ENCODE peak calls at places on chromosomes 11 and 22, in five cellular contexts. One of them, this sample, is unnamed. For H3K4me1 and H3K27me3, the result is how much of the 10 kb centered on the place peaks cover.

GRCh38 chr11:45624095-45624494 is 41.3 kb downstream of the CHST1 start:
- DNase-seq in HCT116: no peak
- DNase-seq in gastrocnemius medialis: no peak
- DNase-seq in right lobe of liver: no peak
- DNase-seq in A673: no peak
- DNase-seq in this sample: no peak

GRCh38 chr11:74470526-74470925 is 3.2 kb upstream of the KCNE3 start:
- DNase-seq in A673: peak
- DNase-seq in right lobe of liver: no peak
- DNase-seq in HCT116: no peak
- DNase-seq in gastrocnemius medialis: no peak
- DNase-seq in this sample: no peak

GRCh38 chr22:38699784-38700183 is 959 bp downstream of the JOSD1 start:
- DNase-seq in gastrocnemius medialis: no peak
- DNase-seq in A673: peak
- DNase-seq in HCT116: no peak
- DNase-seq in right lobe of liver: no peak
- DNase-seq in this sample: no peak

GRCh38 chr11:124071622-124071948 is 30.5 kb upstream of the OR10G7 start:
- DNase-seq in A673: no peak
- DNase-seq in right lobe of liver: no peak
- DNase-seq in gastrocnemius medialis: no peak
- DNase-seq in HCT116: no peak
- DNase-seq in this sample: no peak

GRCh38 chr11:67240575-67241389 is 25.5 kb upstream of the GRK2 start:
- DNase-seq in gastrocnemius medialis: peak
- DNase-seq in A673: peak
- DNase-seq in HCT116: no peak
- DNase-seq in right lobe of liver: peak
- DNase-seq in this sample: peak

GRCh38 chr11:81033779-81034550 is 1593.1 kb upstream of the TENM4 start:
- DNase-seq in right lobe of liver: no peak
- DNase-seq in gastrocnemius medialis: no peak
- DNase-seq in A673: no peak
- DNase-seq in HCT116: no peak
- DNase-seq in this sample: no peak

GRCh38 chr22:39454385-39454871 is 2.4 kb upstream of the MGAT3 start:
- DNase-seq in HCT116: no peak
- DNase-seq in A673: no peak
- DNase-seq in gastrocnemius medialis: no peak
- DNase-seq in right lobe of liver: no peak
- DNase-seq in this sample: peak

GRCh38 chr22:40519284-40519947 is 117.1 kb downstream of the MRTFA start:
- DNase-seq in gastrocnemius medialis: no peak
- DNase-seq in HCT116: no peak
- DNase-seq in right lobe of liver: no peak
- DNase-seq in A673: no peak
- DNase-seq in this sample: no peak

GRCh38 chr22:17772249-17772962 is 1.9 kb downstream of the BID start:
- DNase-seq in right lobe of liver: peak
- DNase-seq in gastrocnemius medialis: peak
- DNase-seq in A673: no peak
- DNase-seq in HCT116: no peak
- DNase-seq in this sample: no peak

GRCh38 chr11:19345519-19345847 is 104.7 kb upstream of the E2F8 start:
- DNase-seq in HCT116: no peak
- DNase-seq in right lobe of liver: no peak
- DNase-seq in gastrocnemius medialis: no peak
- DNase-seq in A673: peak
- DNase-seq in this sample: no peak

GRCh38 chr11:72238040-72238450 is 5.9 kb downstream of the PHOX2A start:
- DNase-seq in right lobe of liver: peak
- DNase-seq in A673: peak
- DNase-seq in HCT116: peak
- DNase-seq in gastrocnemius medialis: peak
- DNase-seq in this sample: no peak

GRCh38 chr11:19802773-19803293 is 90.2 kb downstream of the NAV2 start:
- DNase-seq in right lobe of liver: no peak
- DNase-seq in gastrocnemius medialis: no peak
- DNase-seq in HCT116: no peak
- DNase-seq in A673: no peak
- DNase-seq in this sample: no peak

GRCh38 chr22:40512426-40513136 is 123.9 kb downstream of the MRTFA start:
- DNase-seq in A673: peak
- DNase-seq in gastrocnemius medialis: peak
- DNase-seq in HCT116: no peak
- DNase-seq in right lobe of liver: no peak
- DNase-seq in this sample: peak

GRCh38 chr22:24763872-24764485 is 10.5 kb downstream of the PIWIL3 start:
- DNase-seq in A673: no peak
- DNase-seq in right lobe of liver: no peak
- DNase-seq in gastrocnemius medialis: no peak
- DNase-seq in HCT116: no peak
- DNase-seq in this sample: no peak

DNA sequence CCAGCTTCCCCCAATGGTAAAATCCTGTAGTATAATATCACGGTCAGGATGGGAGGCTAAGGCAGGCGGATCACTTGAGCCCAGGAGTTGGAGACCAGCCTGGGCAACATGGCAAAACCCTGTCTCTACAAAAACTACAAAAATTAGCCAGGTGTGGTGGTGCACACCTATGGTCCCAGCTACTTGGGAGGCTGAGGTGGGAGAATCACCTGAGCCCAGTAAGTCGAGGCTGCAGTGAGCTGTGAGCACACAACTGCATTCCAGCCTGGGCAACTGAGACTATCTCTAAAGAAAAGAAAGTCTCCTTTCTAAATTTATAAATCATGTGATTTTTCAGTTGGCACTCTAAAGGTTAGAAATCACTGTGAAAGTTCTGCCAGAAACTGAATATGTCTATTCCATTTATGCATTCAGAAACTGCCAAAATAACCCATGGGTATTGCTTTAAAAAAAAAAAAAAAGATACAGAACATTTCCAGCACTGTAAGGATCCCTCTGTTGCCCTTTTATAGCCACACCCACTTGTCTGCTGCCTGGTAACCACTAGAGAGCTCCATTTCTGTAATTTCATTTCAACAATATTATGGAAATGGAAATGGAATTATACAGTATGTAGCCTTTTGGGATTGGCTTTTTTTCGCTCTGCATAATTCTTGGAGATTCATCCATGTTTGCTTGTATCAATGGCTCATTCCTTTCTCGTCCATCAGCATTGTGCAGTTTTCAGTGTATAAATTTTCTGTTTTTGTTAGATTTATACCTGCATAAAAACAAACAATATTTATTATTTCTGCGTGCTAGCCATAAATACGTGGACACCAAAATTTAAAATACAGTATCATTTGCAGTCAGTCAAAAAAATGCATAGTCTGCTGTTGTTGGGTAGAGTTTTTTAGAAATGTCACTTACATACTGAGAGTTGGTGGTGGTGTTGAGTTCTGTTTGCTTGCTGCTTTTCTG is 9.4 kb downstream of the CDC45 start:
- DNase-seq in HCT116: no peak
- DNase-seq in A673: no peak
- DNase-seq in gastrocnemius medialis: no peak
- DNase-seq in right lobe of liver: no peak
- DNase-seq in this sample: no peak
- H3K4me1 ChIP-seq in HCT116: under half
- H3K4me1 ChIP-seq in A673: under half
- H3K4me1 ChIP-seq in gastrocnemius medialis: under half
- H3K4me1 ChIP-seq in right lobe of liver: under half
- H3K4me1 ChIP-seq in this sample: under half

GRCh38 chr11:8273281-8273680 is 9.6 kb upstream of the LMO1 start:
- DNase-seq in HCT116: no peak
- DNase-seq in gastrocnemius medialis: no peak
- DNase-seq in right lobe of liver: no peak
- DNase-seq in A673: no peak
- DNase-seq in this sample: no peak
- H3K27me3 ChIP-seq in HCT116: under half
- H3K27me3 ChIP-seq in gastrocnemius medialis: under half
- H3K27me3 ChIP-seq in right lobe of liver: under half
- H3K27me3 ChIP-seq in A673: half or more
- H3K27me3 ChIP-seq in this sample: under half

DNA sequence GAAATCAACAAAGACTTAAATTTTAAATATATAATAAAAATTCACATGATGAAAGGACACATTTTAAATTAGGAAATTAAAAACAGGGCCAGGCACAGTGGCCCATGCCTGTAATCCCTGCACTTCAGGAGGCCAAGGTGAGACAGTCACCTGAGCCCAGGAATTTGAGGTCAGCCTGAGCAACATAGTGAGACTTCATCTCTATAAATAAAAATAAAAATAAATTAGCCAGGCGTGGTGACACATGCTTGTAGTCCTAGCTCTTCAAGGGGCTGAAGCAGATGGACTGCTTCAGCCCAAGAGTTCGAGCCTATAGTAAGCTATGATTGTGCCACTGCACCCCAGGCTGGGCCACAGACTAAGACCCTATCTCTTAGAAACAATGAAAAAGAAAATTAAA is 29.3 kb downstream of the RRAS2 start:
- DNase-seq in right lobe of liver: no peak
- DNase-seq in HCT116: no peak
- DNase-seq in A673: no peak
- DNase-seq in gastrocnemius medialis: no peak
- DNase-seq in this sample: no peak
- H3K27ac ChIP-seq in right lobe of liver: no peak
- H3K27ac ChIP-seq in HCT116: no peak
- H3K27ac ChIP-seq in A673: no peak
- H3K27ac ChIP-seq in gastrocnemius medialis: no peak
- H3K27ac ChIP-seq in this sample: no peak

DNA sequence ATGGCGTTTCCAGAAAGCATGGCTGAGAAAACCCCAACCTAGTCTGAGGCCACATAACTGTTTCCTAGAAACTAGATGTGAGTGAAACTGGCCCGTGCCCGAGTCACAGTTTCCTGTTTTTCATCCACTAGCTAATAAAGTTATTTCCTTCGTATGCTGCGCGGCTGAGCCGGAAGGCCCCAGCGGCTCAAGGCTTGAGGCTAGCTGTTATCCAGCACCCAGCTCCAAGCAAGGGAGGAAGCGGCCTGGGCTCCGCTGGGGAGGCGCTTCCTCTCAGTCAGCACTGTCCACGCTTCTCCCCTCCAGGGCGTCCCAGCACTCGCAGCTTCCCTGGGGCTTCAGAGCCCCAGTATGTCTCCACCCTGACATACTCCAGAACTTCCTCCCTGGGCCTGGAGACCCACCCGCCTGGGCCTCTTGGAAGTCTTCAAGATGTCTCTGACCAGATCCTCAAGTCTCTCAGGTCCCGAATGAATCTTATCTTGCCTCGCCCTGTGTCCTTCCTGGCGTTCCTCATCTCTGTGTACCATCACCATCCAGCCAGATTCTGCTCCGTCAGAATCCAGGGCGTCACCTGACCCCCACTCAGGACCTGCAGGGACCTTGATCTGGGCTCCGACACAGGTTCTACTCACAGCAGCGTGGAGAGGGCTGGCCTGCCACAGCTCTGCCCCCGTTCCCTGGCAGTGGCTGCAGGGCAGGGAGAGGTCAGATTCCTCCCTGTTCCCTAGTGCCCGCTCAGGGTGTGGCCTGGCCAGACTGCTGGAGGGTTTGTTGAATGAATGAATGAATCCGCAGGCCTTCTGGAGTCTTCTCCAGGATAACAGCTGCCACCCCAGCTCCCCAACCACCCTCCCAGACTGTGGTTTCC is 81.9 kb downstream of the LRRC32 start:
- DNase-seq in gastrocnemius medialis: peak
- DNase-seq in right lobe of liver: peak
- DNase-seq in A673: no peak
- DNase-seq in HCT116: no peak
- DNase-seq in this sample: no peak
- H3K4me1 ChIP-seq in gastrocnemius medialis: under half
- H3K4me1 ChIP-seq in right lobe of liver: under half
- H3K4me1 ChIP-seq in A673: under half
- H3K4me1 ChIP-seq in HCT116: under half
- H3K4me1 ChIP-seq in this sample: under half

DNA sequence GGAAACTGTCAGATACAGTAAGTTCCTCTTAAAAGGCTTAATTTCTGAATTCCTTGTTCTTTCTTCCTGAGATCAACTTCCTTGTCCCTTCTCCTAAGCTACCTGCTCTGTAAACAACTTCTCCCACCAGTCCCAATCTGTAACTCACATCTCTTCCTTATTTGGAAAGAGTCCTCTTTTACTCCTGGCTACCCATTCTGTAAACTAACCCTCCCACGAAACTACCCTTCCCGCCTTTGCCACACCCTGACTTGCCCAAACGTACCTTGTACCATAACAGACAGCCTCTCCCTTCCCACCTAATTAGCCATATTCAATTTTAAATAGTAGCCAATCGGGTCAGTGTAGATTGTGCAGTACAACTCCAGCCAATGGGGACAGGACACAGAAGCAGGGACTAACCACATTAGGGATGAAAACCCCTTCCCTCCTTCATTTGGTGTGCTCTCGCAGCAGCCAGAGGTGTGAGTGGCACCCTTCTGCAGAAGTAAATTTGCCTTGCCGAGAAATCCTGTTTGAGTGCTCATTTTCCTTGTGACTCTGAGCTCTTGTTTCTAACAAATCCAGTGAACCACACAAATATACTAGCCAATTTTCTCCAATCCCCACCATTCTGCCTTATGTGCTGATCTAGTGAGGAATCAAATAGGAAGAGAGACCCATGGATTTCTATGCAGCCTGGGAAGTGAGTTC is 49.5 kb downstream of the ZNF280B start:
- DNase-seq in A673: no peak
- DNase-seq in gastrocnemius medialis: no peak
- DNase-seq in right lobe of liver: no peak
- DNase-seq in HCT116: no peak
- DNase-seq in this sample: no peak
- H3K27me3 ChIP-seq in A673: under half
- H3K27me3 ChIP-seq in gastrocnemius medialis: under half
- H3K27me3 ChIP-seq in right lobe of liver: under half
- H3K27me3 ChIP-seq in HCT116: under half
- H3K27me3 ChIP-seq in this sample: under half

GRCh38 chr11:22192642-22193347 is at the start of gene ANO5:
- DNase-seq in right lobe of liver: peak
- DNase-seq in gastrocnemius medialis: peak
- DNase-seq in HCT116: no peak
- DNase-seq in A673: peak
- DNase-seq in this sample: no peak
- H3K27ac ChIP-seq in right lobe of liver: peak
- H3K27ac ChIP-seq in gastrocnemius medialis: peak
- H3K27ac ChIP-seq in HCT116: peak
- H3K27ac ChIP-seq in A673: peak
- H3K27ac ChIP-seq in this sample: no peak

GRCh38 chr22:35648066-35649025 is at the start of gene APOL6:
- DNase-seq in A673: peak
- DNase-seq in right lobe of liver: peak
- DNase-seq in HCT116: no peak
- DNase-seq in gastrocnemius medialis: no peak
- DNase-seq in this sample: peak
- H3K4me1 ChIP-seq in A673: under half
- H3K4me1 ChIP-seq in right lobe of liver: under half
- H3K4me1 ChIP-seq in HCT116: under half
- H3K4me1 ChIP-seq in gastrocnemius medialis: under half
- H3K4me1 ChIP-seq in this sample: under half

This sample was measured in SJSA1.